ENCODE peak calls at places on chromosomes 2 and 18, in six cellular contexts. B is dorsolateral prefrontal cortex; J is EH; R is AG08396; X is GOT3; Y is stimulated activated CD8-positive, alpha-beta memory T cell treated with anti-CD3 and anti-CD28 coated beads, Interleukin-15, amount 100 ng/mL, for 24 hours. P is an unnamed sample.

GRCh38 chr2:195995499-195995898 is 73.1 kb downstream of the DNAH7 start:
- DNase-seq in B (no peak), J (no peak), R (no peak), X (no peak), Y (no peak), P (no peak)

GRCh38 chr2:187403568-187404260 is 44.3 kb downstream of the CALCRL start:
- DNase-seq in B (no peak), J (peak), R (no peak), X (no peak), Y (no peak), P (no peak)

GRCh38 chr2:62309465-62310091 is 113.7 kb downstream of the B3GNT2 start:
- DNase-seq in B (no peak), J (peak), R (no peak), X (no peak), Y (no peak), P (no peak)

GRCh38 chr2:159124931-159125467 is 156.6 kb downstream of the TANC1 start:
- DNase-seq in B (no peak), J (no peak), R (no peak), X (no peak), Y (no peak), P (no peak)

GRCh38 chr2:2264416-2264815 is 66.7 kb downstream of the MYT1L start:
- DNase-seq in B (no peak), J (peak), R (no peak), X (no peak), Y (no peak), P (no peak)

GRCh38 chr2:46200861-46201605 is 96.2 kb upstream of the EPAS1 start:
- DNase-seq in B (no peak), J (no peak), R (no peak), X (no peak), Y (no peak), P (no peak)

GRCh38 chr2:152426801-152427200 is 91.8 kb downstream of the FMNL2 start:
- DNase-seq in B (no peak), J (peak), R (no peak), X (no peak), Y (no peak), P (no peak)

GRCh38 chr2:113976277-113976928 is 86.5 kb downstream of the ACTR3 start:
- DNase-seq in B (no peak), J (no peak), R (no peak), X (no peak), Y (no peak), P (no peak)

GRCh38 chr2:217858519-217859466 is 144.0 kb downstream of the TNS1 start:
- DNase-seq in B (peak), J (peak), R (peak), X (peak), Y (no peak), P (no peak)

GRCh38 chr18:5155180-5155906 is 41.7 kb downstream of the AKAIN1 start:
- DNase-seq in B (no peak), J (no peak), R (no peak), X (no peak), Y (no peak), P (no peak)

GRCh38 chr2:28927878-28928277 is 33.4 kb downstream of the WDR43 start:
- DNase-seq in B (no peak), J (peak), R (peak), X (no peak), Y (no peak), P (no peak)

GRCh38 chr18:47558110-47558750 is 306.8 kb upstream of the SKOR2 start:
- DNase-seq in B (no peak), J (no peak), R (no peak), X (no peak), Y (no peak), P (no peak)

GRCh38 chr2:160411167-160411566 is 82.4 kb downstream of the RBMS1 start:
- DNase-seq in B (no peak), J (peak), R (peak), X (no peak), Y (no peak), P (peak)

GRCh38 chr2:132936261-132936660 is 266.3 kb upstream of the LYPD1 start:
- DNase-seq in B (no peak), J (peak), R (no peak), X (no peak), Y (no peak), P (no peak)

GRCh38 chr2:180205616-180206271 is 198.6 kb upstream of the CWC22 start:
- DNase-seq in B (no peak), J (no peak), R (no peak), X (no peak), Y (no peak), P (no peak)

GRCh38 chr18:74898965-74899364 is 301.3 kb downstream of the ZNF407 start:
- DNase-seq in B (no peak), J (peak), R (no peak), X (no peak), Y (no peak), P (no peak)

GRCh38 chr2:185239491-185239890 is 499.1 kb upstream of the FSIP2 start:
- DNase-seq in B (no peak), J (no peak), R (no peak), X (no peak), Y (no peak), P (no peak)

GRCh38 chr2:186632417-186632816 is 42.6 kb downstream of the ITGAV start:
- DNase-seq in B (no peak), J (no peak), R (no peak), X (no peak), Y (no peak), P (no peak)

GRCh38 chr2:68156419-68156818 is 1.3 kb upstream of the PNO1 start:
- DNase-seq in B (no peak), J (no peak), R (no peak), X (no peak), Y (no peak), P (no peak)

GRCh38 chr2:12106440-12107080 is 360.1 kb downstream of the LPIN1 start:
- DNase-seq in B (no peak), J (peak), R (peak), X (peak), Y (no peak), P (no peak)

GRCh38 chr2:132620115-132620514 is 49.9 kb downstream of the LYPD1 start:
- DNase-seq in B (no peak), J (peak), R (peak), X (no peak), Y (no peak), P (no peak)

GRCh38 chr2:241014224-241014623 is 15.8 kb downstream of the SNED1 start:
- DNase-seq in B (no peak), J (no peak), R (no peak), X (no peak), Y (no peak), P (no peak)

P was measured in stimulated activated CD4-positive, alpha-beta T cell treated with anti-CD3 and anti-CD28 coated beads, Interleukin-12 subunit alpha, Interleukin-12 subunit beta, amount 100 ng/mL, for 48 hours.